ENCODE peak calls at places on chromosomes 5 and 9, in five cellular contexts. K is NCI-H1092 treated with DMSO at 0.1 percent for 48 hours; T is amygdala; M is stimulated activated CD4-positive, alpha-beta T cell treated with anti-CD3 and anti-CD28 coated beads, Interleukin-15, amount 100 ng/mL, for 24 hours; E is T47D. H is an unnamed sample.

GRCh38 chr5:1975898-1976765 is 93.4 kb upstream of the IRX4 start:
- DNase-seq in E (no peak), M (no peak), K (no peak), T (no peak), H (no peak)

GRCh38 chr5:103562084-103562452 is 521 bp downstream of the NUDT12 start:
- DNase-seq in T (no peak), K (no peak), E (no peak), M (no peak), H (no peak)

GRCh38 chr9:125343518-125344284 is 82.1 kb downstream of the GAPVD1 start:
- DNase-seq in T (no peak), K (peak; percentile 19), M (no peak), E (no peak), H (peak; percentile 80)

GRCh38 chr9:2622361-2623045 is 916 bp downstream of the VLDLR start:
- DNase-seq in M (peak; percentile 34), T (no peak), K (peak; percentile 67), E (no peak), H (peak; percentile 41)

GRCh38 chr9:98584059-98584458 is 124.7 kb downstream of the GABBR2 start:
- DNase-seq in K (no peak), M (no peak), T (no peak), E (no peak), H (no peak)

GRCh38 chr5:141135030-141135717 is at the start of gene PCDHB5:
- DNase-seq in E (peak; percentile 51), M (peak; percentile 7), T (no peak), K (no peak), H (no peak)

GRCh38 chr9:120608421-120608820 is 28.5 kb upstream of the CDK5RAP2 start:
- DNase-seq in T (no peak), M (no peak), E (no peak), K (no peak), H (no peak)

GRCh38 chr9:110156902-110157301 is 51.1 kb downstream of the C9orf152 start:
- DNase-seq in T (no peak), M (no peak), K (no peak), E (no peak), H (no peak)

GRCh38 chr5:106368021-106368420 is 1302.7 kb downstream of the EFNA5 start:
- DNase-seq in M (no peak), K (no peak), E (no peak), T (no peak), H (no peak)

GRCh38 chr9:4515958-4516375 is 25.7 kb downstream of the SLC1A1 start:
- DNase-seq in K (no peak), M (no peak), E (no peak), T (no peak), H (no peak)

GRCh38 chr9:116133163-116133562 is 20.4 kb upstream of the PAPPA start:
- DNase-seq in E (no peak), M (no peak), K (no peak), T (no peak), H (no peak)

GRCh38 chr5:122882836-122883235 is 37.4 kb downstream of the SNX24 start:
- DNase-seq in M (peak; percentile 4), K (no peak), T (no peak), E (no peak), H (no peak)

GRCh38 chr5:95565280-95565920 is 10.5 kb downstream of the ARSK start:
- DNase-seq in K (no peak), T (no peak), E (no peak), M (no peak), H (no peak)

GRCh38 chr9:137982132-137982666 is 104.6 kb downstream of the CACNA1B start:
- DNase-seq in E (no peak), M (no peak), T (no peak), K (no peak), H (no peak)

H was measured in NCI-H345.